ENCODE peak calls at places on chromosomes 5 and 9, in four cellular contexts. P is K562, A is SK-N-SH, F is HepG2. D is an unnamed sample.

GRCh38 chr5:169290895-169291294 is 10.0 kb downstream of the SLIT3 start:
- DNase-seq in P (no peak), F (no peak), A (no peak), D (no peak)

GRCh38 chr9:80951675-80952074 is 737.7 kb downstream of the TLE1 start:
- DNase-seq in P (no peak), A (no peak), F (no peak), D (no peak)

GRCh38 chr9:20135119-20135697 is 346.4 kb upstream of the SLC24A2 start:
- DNase-seq in P (no peak), F (no peak), A (peak), D (no peak)

GRCh38 chr9:106745457-106745856 is 117.5 kb upstream of the ZNF462 start:
- DNase-seq in F (no peak), P (no peak), A (no peak), D (no peak)

GRCh38 chr9:130994546-130995398 is 14.2 kb upstream of the LAMC3 start:
- DNase-seq in P (peak), A (no peak), F (no peak), D (no peak)

GRCh38 chr5:131589510-131590348 is 45.3 kb downstream of the RAPGEF6 start:
- DNase-seq in P (peak), F (peak), A (peak), D (peak)

GRCh38 chr9:133251773-133252172 is 23.2 kb downstream of the ABO start:
- DNase-seq in F (no peak), A (peak), P (no peak), D (no peak)

GRCh38 chr5:16486679-16487078 is 21.1 kb upstream of the ZNF622 start:
- DNase-seq in F (no peak), P (no peak), A (no peak), D (no peak)

GRCh38 chr5:175866377-175866907 is 4.9 kb upstream of the CPLX2 start:
- DNase-seq in P (no peak), F (peak), A (no peak), D (no peak)

GRCh38 chr5:33420946-33421345 is 19.8 kb upstream of the TARS1 start:
- DNase-seq in F (no peak), A (no peak), P (no peak), D (no peak)

GRCh38 chr5:138354926-138355378 is 2.5 kb downstream of the KDM3B start:
- DNase-seq in P (peak), A (peak), F (peak), D (peak)

GRCh38 chr9:114677418-114677817 is 4.6 kb downstream of the TEX48 start:
- DNase-seq in A (no peak), F (peak), P (no peak), D (no peak)

GRCh38 chr5:157252741-157253465 is 13.0 kb upstream of the CYFIP2 start:
- DNase-seq in P (no peak), A (peak), F (no peak), D (peak)
- TF ChIP-seq NFIC in P (no peak), A (no peak), F (no peak), D (peak)

GRCh38 chr5:173330151-173330855 is 2.1 kb upstream of the STC2 start:
- DNase-seq in F (peak), P (no peak), A (no peak), D (no peak)
- H3K9ac ChIP-seq in F (peak), P (no peak), A (no peak), D (no peak)

DNA sequence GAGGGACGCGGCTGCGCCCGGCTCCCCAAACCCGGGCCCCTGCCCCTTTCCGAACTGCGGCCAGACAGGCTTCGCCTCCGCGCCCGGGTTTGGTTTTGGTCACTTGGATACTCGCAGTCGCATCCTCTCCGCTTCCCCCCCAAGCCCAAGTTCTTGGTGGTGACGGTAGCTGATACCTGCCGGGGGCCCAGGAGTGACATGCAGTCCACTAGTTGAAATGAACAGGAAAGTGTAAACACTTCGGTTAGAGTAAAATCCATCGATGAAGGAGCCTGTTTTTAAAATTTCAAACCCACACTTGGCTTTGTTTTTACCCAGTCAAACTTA is 701 bp downstream of the CNTLN start:
- DNase-seq in P (no peak), A (no peak), F (no peak), D (no peak)
- TF ChIP-seq NFIC in P (no peak), A (no peak), F (no peak), D (no peak)

DNA sequence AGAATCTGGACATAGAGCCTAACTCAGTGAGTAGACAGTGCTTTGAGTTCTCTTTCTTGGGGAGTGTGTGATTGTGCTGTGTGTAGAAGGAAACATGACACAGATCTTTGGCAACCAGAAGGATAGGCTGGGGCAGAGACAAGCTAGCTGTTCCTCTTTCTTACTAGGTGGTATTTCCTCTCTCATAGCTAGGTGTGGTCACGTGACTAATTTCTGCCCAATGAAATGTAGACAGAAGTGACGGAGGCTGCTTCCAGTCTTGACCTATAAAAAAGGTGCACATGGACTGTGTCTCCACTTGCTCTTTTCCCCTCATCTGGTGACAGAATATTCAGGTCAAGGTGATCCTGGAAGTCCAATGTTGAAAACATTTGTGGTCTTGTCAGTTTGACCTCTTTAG is 92.5 kb upstream of the NFIB start:
- DNase-seq in P (no peak), F (no peak), A (no peak), D (no peak)
- H3K9ac ChIP-seq in P (no peak), F (no peak), A (no peak), D (no peak)

GRCh38 chr5:142474426-142474825 is 149.6 kb upstream of the SPRY4 start:
- DNase-seq in A (no peak), F (no peak), P (no peak), D (no peak)
- TF ChIP-seq NFIC in A (no peak), F (no peak), P (no peak), D (no peak)

DNA sequence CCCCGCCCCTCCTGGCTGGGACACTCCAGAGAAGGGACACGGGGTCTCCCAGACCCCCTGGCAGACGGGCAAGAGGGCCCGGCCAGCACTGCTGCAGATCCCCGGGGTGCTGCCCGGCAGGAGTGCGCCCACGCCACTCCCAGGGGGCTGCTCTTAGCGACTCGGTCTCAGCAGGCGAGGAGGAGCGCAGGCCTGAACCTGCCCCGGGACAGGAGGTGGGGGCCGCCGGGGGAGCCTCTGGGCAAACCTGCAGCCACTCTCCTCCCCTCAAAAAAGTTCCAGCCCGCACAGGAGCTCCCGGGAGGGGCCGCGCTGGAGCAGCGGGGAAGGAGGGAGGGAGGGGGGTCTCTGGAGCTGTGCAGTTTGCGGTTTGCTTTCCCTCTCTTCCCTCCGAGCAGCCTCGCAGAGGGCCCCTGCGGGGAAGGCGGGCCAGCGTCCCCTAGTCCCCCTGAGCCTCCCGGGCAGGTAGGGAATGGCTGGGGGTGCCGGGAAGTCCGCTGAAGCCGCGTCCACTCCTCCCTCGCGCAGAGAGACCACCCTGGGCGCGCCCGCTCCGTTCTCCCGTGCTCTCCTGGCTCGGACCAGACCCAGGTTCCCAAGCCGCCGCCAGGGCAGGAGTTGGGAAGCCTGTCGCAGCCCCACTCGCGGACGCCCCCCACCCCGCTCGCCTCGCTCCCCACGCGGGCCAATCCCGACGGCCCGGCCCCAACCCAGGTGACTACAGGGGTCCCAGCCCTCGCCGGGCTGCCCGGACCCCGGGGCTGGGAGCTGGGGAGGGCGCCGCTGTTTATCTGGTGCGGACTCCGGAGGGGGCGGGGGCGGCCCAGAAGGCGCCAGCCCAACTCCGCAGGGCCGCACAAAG is 44.2 kb downstream of the NACC2 start:
- DNase-seq in F (peak), P (no peak), A (peak), D (no peak)
- H3K9ac ChIP-seq in F (peak), P (no peak), A (peak), D (no peak)

D was measured in GM12878.